ENCODE peak calls at places on chromosomes 12 and 14, in ten cellular contexts. G, H, I, C, F, K, N, E, J and S are unnamed samples.

GRCh38 chr14:23113346-23114119 is 5.5 kb downstream of the CEBPE start:
- DNase-seq in J (no peak), N (no peak), K (no peak), C (no peak), H (no peak), E (no peak), G (peak; percentile 76), I (no peak), F (no peak), S (no peak)

GRCh38 chr14:36054353-36055051 is 122.0 kb downstream of the PTCSC3 start:
- DNase-seq in H (no peak), C (no peak), F (no peak), E (no peak), N (no peak), J (no peak), G (no peak), I (peak; percentile 70), K (no peak), S (no peak)

GRCh38 chr12:113315358-113315757 is 19.6 kb downstream of the SLC8B1 start:
- DNase-seq in I (no peak), E (no peak), C (no peak), F (no peak), G (no peak), J (no peak), N (no peak), H (no peak), K (no peak), S (no peak)

GRCh38 chr12:7501031-7501585 is 2.5 kb downstream of the CD163 start:
- DNase-seq in E (no peak), K (no peak), N (no peak), C (no peak), I (no peak), J (no peak), F (no peak), H (no peak), G (peak; percentile 41), S (no peak)

GRCh38 chr14:22479132-22479531 is 109.9 kb downstream of the DAD1 start:
- DNase-seq in I (no peak), E (no peak), C (no peak), F (no peak), N (no peak), K (no peak), G (no peak), H (no peak), J (no peak), S (no peak)

GRCh38 chr12:75706786-75707605 is 195.6 kb upstream of the KRR1 start:
- DNase-seq in I (no peak), N (no peak), F (no peak), C (no peak), J (no peak), H (no peak), G (peak; percentile 65), K (no peak), E (no peak), S (no peak)

GRCh38 chr12:109736552-109737108 is 23.0 kb downstream of the FAM222A start:
- DNase-seq in N (no peak), H (no peak), J (no peak), G (peak; percentile 23), K (peak; percentile 38), I (peak; percentile 77), E (no peak), F (no peak), C (no peak), S (no peak)

GRCh38 chr12:97784904-97785303 is 322.3 kb downstream of the RMST start:
- DNase-seq in N (no peak), H (no peak), E (no peak), C (no peak), K (no peak), G (no peak), J (no peak), F (no peak), I (no peak), S (no peak)

GRCh38 chr12:26345471-26346003 is 150.2 kb downstream of the SSPN start:
- DNase-seq in C (no peak), F (no peak), I (no peak), H (no peak), N (no peak), E (no peak), G (no peak), J (no peak), K (no peak), S (no peak)

GRCh38 chr14:24430143-24430681 is 458 bp downstream of the KHNYN start:
- DNase-seq in H (peak; percentile 70), K (no peak), E (no peak), N (no peak), C (peak; percentile 43), F (no peak), J (peak; percentile 58), G (peak; percentile 37), I (peak; percentile 95), S (no peak)

GRCh38 chr14:100885196-100886030 is 18.1 kb downstream of the RTL1 start:
- DNase-seq in E (no peak), H (no peak), K (no peak), F (no peak), G (no peak), C (no peak), N (no peak), J (no peak), I (no peak), S (no peak)

GRCh38 chr12:110107369-110108281 is 16.5 kb upstream of the IFT81 start:
- DNase-seq in G (peak; percentile 95), I (no peak), J (peak; percentile 49), K (no peak), N (no peak), C (no peak), F (no peak), E (no peak), H (no peak), S (no peak)

GRCh38 chr12:87469295-87469694 is 559.9 kb downstream of the C12orf50 start:
- DNase-seq in K (no peak), E (no peak), J (no peak), H (no peak), F (no peak), I (no peak), N (no peak), C (no peak), G (no peak), S (no peak)

GRCh38 chr14:96512602-96513397 is 10.6 kb downstream of the PAPOLA start:
- DNase-seq in N (no peak), G (no peak), E (peak; percentile 43), K (no peak), C (no peak), J (no peak), F (no peak), I (no peak), H (no peak), S (no peak)

GRCh38 chr12:48351022-48351708 is 446 bp upstream of the ZNF641 start:
- DNase-seq in E (peak; percentile 49), K (peak; percentile 63), F (no peak), N (no peak), I (no peak), J (peak; percentile 55), C (no peak), H (no peak), G (peak; percentile 26), S (no peak)